ENCODE peak calls at places on chromosomes 11 and 22, in six cellular contexts. One of them, this sample, is unnamed.

GRCh38 chr22:31289335-31289734 is 3.0 kb downstream of the PIK3IP1 start:
- DNase-seq in colonic mucosa: peak; percentile 76
- DNase-seq in esophagus squamous epithelium: no peak
- DNase-seq in breast epithelium: no peak
- DNase-seq in K562: no peak
- DNase-seq in CD4-positive, alpha-beta memory T cell: no peak
- DNase-seq in this sample: no peak

GRCh38 chr11:6557761-6558674 is 45.4 kb downstream of the RRP8 start:
- DNase-seq in colonic mucosa: no peak
- DNase-seq in esophagus squamous epithelium: no peak
- DNase-seq in breast epithelium: no peak
- DNase-seq in K562: no peak
- DNase-seq in CD4-positive, alpha-beta memory T cell: no peak
- DNase-seq in this sample: no peak

GRCh38 chr11:8728566-8728965 is 46.0 kb downstream of the RPL27A start:
- DNase-seq in colonic mucosa: no peak
- DNase-seq in esophagus squamous epithelium: no peak
- DNase-seq in breast epithelium: no peak
- DNase-seq in K562: no peak
- DNase-seq in CD4-positive, alpha-beta memory T cell: no peak
- DNase-seq in this sample: no peak

GRCh38 chr11:126636911-126637799 is 281.7 kb downstream of the ST3GAL4 start:
- DNase-seq in colonic mucosa: no peak
- DNase-seq in esophagus squamous epithelium: no peak
- DNase-seq in breast epithelium: no peak
- DNase-seq in K562: no peak
- DNase-seq in CD4-positive, alpha-beta memory T cell: no peak
- DNase-seq in this sample: no peak

GRCh38 chr22:38418589-38418988 is 36.4 kb downstream of the KCNJ4 start:
- DNase-seq in colonic mucosa: no peak
- DNase-seq in esophagus squamous epithelium: no peak
- DNase-seq in breast epithelium: no peak
- DNase-seq in K562: no peak
- DNase-seq in CD4-positive, alpha-beta memory T cell: no peak
- DNase-seq in this sample: no peak

GRCh38 chr11:65791719-65792213 is 4.9 kb downstream of the OVOL1 start:
- DNase-seq in colonic mucosa: peak; percentile 89
- DNase-seq in esophagus squamous epithelium: no peak
- DNase-seq in breast epithelium: no peak
- DNase-seq in K562: no peak
- DNase-seq in CD4-positive, alpha-beta memory T cell: no peak
- DNase-seq in this sample: no peak

GRCh38 chr11:29087404-29087803 is 929.4 kb downstream of the KCNA4 start:
- DNase-seq in colonic mucosa: no peak
- DNase-seq in esophagus squamous epithelium: no peak
- DNase-seq in breast epithelium: no peak
- DNase-seq in K562: no peak
- DNase-seq in CD4-positive, alpha-beta memory T cell: no peak
- DNase-seq in this sample: no peak

GRCh38 chr22:37141971-37142647 is 7.6 kb downstream of the IL2RB start:
- DNase-seq in colonic mucosa: no peak
- DNase-seq in esophagus squamous epithelium: no peak
- DNase-seq in breast epithelium: no peak
- DNase-seq in K562: peak; percentile 67
- DNase-seq in CD4-positive, alpha-beta memory T cell: no peak
- DNase-seq in this sample: no peak

GRCh38 chr11:84581083-84581482 is 1046.1 kb downstream of the DLG2 start:
- DNase-seq in colonic mucosa: no peak
- DNase-seq in esophagus squamous epithelium: no peak
- DNase-seq in breast epithelium: no peak
- DNase-seq in K562: no peak
- DNase-seq in CD4-positive, alpha-beta memory T cell: no peak
- DNase-seq in this sample: no peak

GRCh38 chr11:69943066-69943465 is 123.8 kb upstream of the FGF3 start:
- DNase-seq in colonic mucosa: no peak
- DNase-seq in esophagus squamous epithelium: no peak
- DNase-seq in breast epithelium: no peak
- DNase-seq in K562: no peak
- DNase-seq in CD4-positive, alpha-beta memory T cell: no peak
- DNase-seq in this sample: no peak

GRCh38 chr11:112762686-112763048 is 198.6 kb upstream of the NCAM1 start:
- DNase-seq in colonic mucosa: no peak
- DNase-seq in esophagus squamous epithelium: no peak
- DNase-seq in breast epithelium: no peak
- DNase-seq in K562: no peak
- DNase-seq in CD4-positive, alpha-beta memory T cell: no peak
- DNase-seq in this sample: no peak

GRCh38 chr11:34223021-34223813 is 117.8 kb downstream of the NAT10 start:
- DNase-seq in colonic mucosa: peak; percentile 74
- DNase-seq in esophagus squamous epithelium: no peak
- DNase-seq in breast epithelium: no peak
- DNase-seq in K562: no peak
- DNase-seq in CD4-positive, alpha-beta memory T cell: no peak
- DNase-seq in this sample: peak; percentile 3

GRCh38 chr22:43147821-43148220 is 3.5 kb upstream of the TSPO start:
- DNase-seq in colonic mucosa: no peak
- DNase-seq in esophagus squamous epithelium: no peak
- DNase-seq in breast epithelium: no peak
- DNase-seq in K562: no peak
- DNase-seq in CD4-positive, alpha-beta memory T cell: no peak
- DNase-seq in this sample: no peak

GRCh38 chr11:73252577-73253191 is 19.5 kb upstream of the P2RY6 start:
- DNase-seq in colonic mucosa: no peak
- DNase-seq in esophagus squamous epithelium: no peak
- DNase-seq in breast epithelium: peak; percentile 17
- DNase-seq in K562: no peak
- DNase-seq in CD4-positive, alpha-beta memory T cell: no peak
- DNase-seq in this sample: no peak

GRCh38 chr11:46489668-46490560 is 98.3 kb upstream of the CHRM4 start:
- DNase-seq in colonic mucosa: peak; percentile 40
- DNase-seq in esophagus squamous epithelium: no peak
- DNase-seq in breast epithelium: no peak
- DNase-seq in K562: peak; percentile 30
- DNase-seq in CD4-positive, alpha-beta memory T cell: peak; percentile 32
- DNase-seq in this sample: no peak

GRCh38 chr11:95279921-95280861 is 49.2 kb upstream of the SESN3 start:
- DNase-seq in colonic mucosa: no peak
- DNase-seq in esophagus squamous epithelium: no peak
- DNase-seq in breast epithelium: no peak
- DNase-seq in K562: no peak
- DNase-seq in CD4-positive, alpha-beta memory T cell: no peak
- DNase-seq in this sample: peak; percentile 95

DNA sequence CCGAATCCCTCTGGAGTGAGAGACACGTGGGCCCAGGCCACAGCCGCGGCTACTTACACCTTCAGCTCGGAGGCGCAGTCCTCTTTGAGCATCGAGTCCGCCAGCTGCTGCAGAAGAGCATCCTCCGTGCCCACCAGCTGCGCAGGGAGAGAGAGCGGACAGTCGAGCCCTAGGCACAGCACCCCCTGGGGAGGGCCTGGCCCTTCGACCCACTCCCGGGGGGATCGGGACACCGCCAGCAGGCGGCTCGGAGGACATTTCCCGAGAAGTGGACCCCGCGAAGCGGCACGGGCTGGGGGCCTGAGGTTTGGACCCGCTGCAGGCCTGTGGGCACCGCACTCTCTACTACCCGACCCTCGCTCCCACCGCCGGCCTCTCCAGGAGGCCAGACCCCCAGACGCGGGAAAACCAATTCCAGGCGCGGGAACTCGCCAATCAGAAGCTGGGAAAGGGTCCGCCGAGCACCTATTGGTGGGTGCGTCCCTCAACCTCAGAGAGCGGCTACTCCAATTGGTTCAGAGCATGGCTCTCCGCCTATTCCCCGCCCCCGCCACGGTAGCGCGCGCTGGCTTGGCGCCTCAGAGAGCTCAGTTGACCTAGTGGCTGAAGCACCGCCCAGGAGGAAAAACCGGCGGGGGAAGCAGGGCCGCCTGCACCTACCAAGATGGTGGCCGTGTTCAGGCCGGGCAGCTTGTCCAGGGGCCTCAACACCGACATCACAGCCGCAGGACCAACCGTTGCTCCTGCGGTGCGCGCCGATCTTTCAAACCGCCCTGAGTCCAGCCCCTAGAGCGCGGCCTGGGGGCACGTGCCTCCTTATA is at the start of gene CENPM:
- DNase-seq in colonic mucosa: peak; percentile 96
- DNase-seq in esophagus squamous epithelium: peak; percentile 75
- DNase-seq in breast epithelium: peak; percentile 95
- DNase-seq in K562: peak; percentile 83
- DNase-seq in CD4-positive, alpha-beta memory T cell: peak; percentile 88
- DNase-seq in this sample: peak; percentile 96
- H3K4me1 ChIP-seq in colonic mucosa: peaks cover 8% of the 10 kb centered on the region
- H3K4me1 ChIP-seq in esophagus squamous epithelium: peaks cover 12% of the 10 kb centered on the region
- H3K4me1 ChIP-seq in breast epithelium: no peaks in the 10 kb centered on the region
- H3K4me1 ChIP-seq in K562: peaks cover 8% of the 10 kb centered on the region
- H3K4me1 ChIP-seq in CD4-positive, alpha-beta memory T cell: peaks cover 14% of the 10 kb centered on the region
- H3K4me1 ChIP-seq in this sample: peaks cover 26% of the 10 kb centered on the region

GRCh38 chr11:104917259-104918112 is 19.2 kb upstream of the CASP12 start:
- DNase-seq in colonic mucosa: no peak
- DNase-seq in esophagus squamous epithelium: no peak
- DNase-seq in breast epithelium: no peak
- DNase-seq in K562: no peak
- DNase-seq in CD4-positive, alpha-beta memory T cell: peak; percentile 46
- DNase-seq in this sample: no peak

GRCh38 chr11:104916442-104916841 is 18.2 kb upstream of the CASP12 start:
- DNase-seq in colonic mucosa: no peak
- DNase-seq in esophagus squamous epithelium: no peak
- DNase-seq in breast epithelium: no peak
- DNase-seq in K562: no peak
- DNase-seq in CD4-positive, alpha-beta memory T cell: no peak
- DNase-seq in this sample: no peak

DNA sequence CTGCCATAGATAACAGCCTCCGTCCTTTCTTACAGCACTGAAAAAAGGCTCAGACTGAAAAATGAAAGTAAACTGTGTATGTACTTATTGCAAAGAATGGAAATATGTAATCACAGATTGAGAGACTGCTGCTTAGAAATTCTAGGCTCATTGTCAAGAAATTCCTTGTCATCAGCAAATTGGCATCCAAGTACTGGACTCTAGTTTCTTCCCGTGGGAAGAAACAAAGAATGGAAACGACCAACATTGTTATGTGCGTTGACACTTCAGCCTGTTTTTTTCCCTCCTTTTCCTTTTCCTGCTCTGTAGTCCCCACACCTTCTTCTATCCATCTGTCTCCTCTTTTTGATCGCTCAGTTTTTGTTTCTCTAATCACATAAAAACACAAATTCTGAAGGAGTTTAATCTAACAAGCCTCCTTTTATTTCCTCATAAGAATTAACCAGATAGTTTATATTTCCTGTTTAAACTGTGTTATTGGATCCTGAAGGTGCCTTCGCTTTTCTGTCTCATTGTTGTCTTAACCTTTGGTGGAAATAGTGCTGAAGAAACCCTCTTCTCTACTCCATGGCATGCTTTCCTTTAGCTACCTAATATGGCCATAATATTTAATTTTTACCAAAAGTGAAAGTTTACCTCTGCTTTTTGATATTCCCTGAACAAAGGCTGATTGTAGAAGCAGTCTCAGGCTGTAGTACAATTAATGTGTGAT is 20.0 kb upstream of the CASP12 start:
- DNase-seq in colonic mucosa: no peak
- DNase-seq in esophagus squamous epithelium: no peak
- DNase-seq in breast epithelium: no peak
- DNase-seq in K562: no peak
- DNase-seq in CD4-positive, alpha-beta memory T cell: no peak
- DNase-seq in this sample: no peak
- H3K4me3 ChIP-seq in colonic mucosa: peak overlapping the region; percentile 24
- H3K4me3 ChIP-seq in esophagus squamous epithelium: peak overlapping the region; percentile 10
- H3K4me3 ChIP-seq in breast epithelium: peak overlapping the region; percentile 48
- H3K4me3 ChIP-seq in K562: no peak overlapping the region
- H3K4me3 ChIP-seq in CD4-positive, alpha-beta memory T cell: peak overlapping the region; percentile 56
- H3K4me3 ChIP-seq in this sample: no peak overlapping the region

GRCh38 chr22:46042786-46043185 is 65.8 kb upstream of the WNT7B start:
- DNase-seq in colonic mucosa: no peak
- DNase-seq in esophagus squamous epithelium: no peak
- DNase-seq in breast epithelium: peak; percentile 54
- DNase-seq in K562: no peak
- DNase-seq in CD4-positive, alpha-beta memory T cell: no peak
- DNase-seq in this sample: peak; percentile 31

GRCh38 chr22:46039531-46039930 is 62.6 kb upstream of the WNT7B start:
- DNase-seq in colonic mucosa: no peak
- DNase-seq in esophagus squamous epithelium: no peak
- DNase-seq in breast epithelium: no peak
- DNase-seq in K562: no peak
- DNase-seq in CD4-positive, alpha-beta memory T cell: no peak
- DNase-seq in this sample: no peak

GRCh38 chr22:46041642-46042041 is 64.7 kb upstream of the WNT7B start:
- DNase-seq in colonic mucosa: peak; percentile 15
- DNase-seq in esophagus squamous epithelium: no peak
- DNase-seq in breast epithelium: peak; percentile 41
- DNase-seq in K562: no peak
- DNase-seq in CD4-positive, alpha-beta memory T cell: no peak
- DNase-seq in this sample: peak; percentile 17

GRCh38 chr22:46038516-46039430 is 61.8 kb upstream of the WNT7B start:
- DNase-seq in colonic mucosa: peak; percentile 22
- DNase-seq in esophagus squamous epithelium: no peak
- DNase-seq in breast epithelium: peak; percentile 45
- DNase-seq in K562: no peak
- DNase-seq in CD4-positive, alpha-beta memory T cell: no peak
- DNase-seq in this sample: peak; percentile 68

DNA sequence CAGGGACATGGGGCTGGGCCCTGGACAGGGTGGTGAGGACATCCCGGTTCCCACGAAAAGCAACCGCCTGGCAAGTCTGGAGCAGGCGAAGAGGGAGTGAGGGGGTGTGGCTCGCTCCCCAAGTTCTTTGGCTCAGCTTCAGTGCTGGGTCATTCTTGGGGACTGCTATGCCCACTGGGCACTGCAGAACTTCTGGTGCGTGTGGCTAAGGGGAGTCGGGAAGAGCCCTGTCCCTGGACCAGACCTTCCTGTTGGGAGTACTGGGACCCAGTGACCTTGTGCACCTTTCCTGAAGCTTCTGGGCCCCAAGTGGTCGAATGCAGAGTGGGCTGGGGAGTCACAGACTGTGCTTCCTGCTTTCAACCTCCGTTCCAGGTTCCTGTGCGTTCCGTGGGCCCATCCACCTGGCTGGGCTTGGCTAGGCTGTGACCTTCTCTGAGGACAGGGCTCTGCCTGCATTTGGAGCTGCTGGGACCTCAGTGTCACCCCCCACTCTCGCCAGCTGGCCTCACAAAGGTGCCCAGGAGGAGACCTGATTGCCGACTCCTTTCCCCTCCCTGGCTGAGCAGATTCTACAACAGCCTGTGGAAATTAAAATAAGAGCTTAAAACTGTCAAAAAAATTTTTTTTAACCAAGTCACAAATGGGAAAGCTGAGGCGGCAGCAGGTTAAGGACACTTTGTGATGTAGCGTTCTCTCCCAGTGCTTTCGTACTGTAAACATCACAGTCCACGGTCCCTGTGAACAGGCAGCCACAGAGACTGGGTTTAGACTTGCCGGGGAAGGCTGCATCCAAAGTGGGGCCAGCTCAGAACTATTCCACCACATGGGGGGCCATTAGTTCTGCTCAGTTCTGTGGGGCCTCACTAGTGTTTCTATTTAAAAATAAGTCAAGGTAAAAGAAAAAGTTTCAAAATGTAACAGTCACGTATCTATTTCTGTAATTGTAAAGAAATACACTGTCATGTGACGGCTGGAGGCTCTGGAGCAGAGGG is 63.8 kb upstream of the WNT7B start:
- DNase-seq in colonic mucosa: no peak
- DNase-seq in esophagus squamous epithelium: no peak
- DNase-seq in breast epithelium: peak; percentile 54
- DNase-seq in K562: no peak
- DNase-seq in CD4-positive, alpha-beta memory T cell: no peak
- DNase-seq in this sample: no peak
- H3K27me3 ChIP-seq in colonic mucosa: no peaks in the 10 kb centered on the region
- H3K27me3 ChIP-seq in esophagus squamous epithelium: no peaks in the 10 kb centered on the region
- H3K27me3 ChIP-seq in breast epithelium: no peaks in the 10 kb centered on the region
- H3K27me3 ChIP-seq in K562: no peaks in the 10 kb centered on the region
- H3K27me3 ChIP-seq in CD4-positive, alpha-beta memory T cell: no peaks in the 10 kb centered on the region
- H3K27me3 ChIP-seq in this sample: no peaks in the 10 kb centered on the region

GRCh38 chr11:120130176-120130980 is 7.5 kb downstream of the TRIM29 start:
- DNase-seq in colonic mucosa: no peak
- DNase-seq in esophagus squamous epithelium: no peak
- DNase-seq in breast epithelium: peak; percentile 40
- DNase-seq in K562: no peak
- DNase-seq in CD4-positive, alpha-beta memory T cell: no peak
- DNase-seq in this sample: no peak
- H3K4me1 ChIP-seq in colonic mucosa: no peaks in the 10 kb centered on the region
- H3K4me1 ChIP-seq in esophagus squamous epithelium: peaks cover 27% of the 10 kb centered on the region
- H3K4me1 ChIP-seq in breast epithelium: peaks cover 11% of the 10 kb centered on the region
- H3K4me1 ChIP-seq in K562: peaks cover 3% of the 10 kb centered on the region
- H3K4me1 ChIP-seq in CD4-positive, alpha-beta memory T cell: no peaks in the 10 kb centered on the region
- H3K4me1 ChIP-seq in this sample: no peaks in the 10 kb centered on the region